ENCODE peak calls at places on chromosomes 4 and X, in five cellular contexts. V is uterus, F is heart left ventricle, U is lung, I is MG63. X is an unnamed sample.

GRCh38 chr4:80361329-80361900 is 25.9 kb downstream of the CFAP299 start:
- DNase-seq in V (no peak), F (no peak), U (no peak), I (no peak), X (peak; percentile 4)

GRCh38 chr4:20984011-20984836 is 284.0 kb downstream of the PACRGL start:
- DNase-seq in V (peak; percentile 11), F (peak; percentile 54), U (no peak), I (peak; percentile 33), X (peak; percentile 57)

GRCh38 chr4:176309046-176309445 is 10.7 kb upstream of the SPCS3 start:
- DNase-seq in V (no peak), F (no peak), U (no peak), I (no peak), X (no peak)

GRCh38 chr4:138410266-138410665 is 168.1 kb upstream of the SLC7A11 start:
- DNase-seq in V (no peak), F (peak; percentile 58), U (no peak), I (no peak), X (no peak)

GRCh38 chr4:128525387-128525786 is 237.8 kb upstream of the PGRMC2 start:
- DNase-seq in V (no peak), F (no peak), U (no peak), I (no peak), X (no peak)

GRCh38 chrX:138711399-138712347 is at the start of gene FGF13:
- DNase-seq in V (peak; percentile 40), F (no peak), U (peak; percentile 30), I (peak; percentile 13), X (peak; percentile 89)

GRCh38 chr4:57676394-57676793 is 566.2 kb upstream of the IGFBP7 start:
- DNase-seq in V (no peak), F (no peak), U (no peak), I (no peak), X (no peak)

GRCh38 chrX:87067795-87068194 is 449.8 kb upstream of the KLHL4 start:
- DNase-seq in V (no peak), F (no peak), U (no peak), I (no peak), X (no peak)

GRCh38 chr4:149784018-149784417 is 31.6 kb downstream of the IQCM start:
- DNase-seq in V (no peak), F (no peak), U (no peak), I (no peak), X (no peak)

GRCh38 chr4:104489731-104490095 is 5.0 kb downstream of the CXXC4 start:
- DNase-seq in V (no peak), F (no peak), U (no peak), I (no peak), X (no peak)

GRCh38 chr4:104491396-104491821 is 3.3 kb downstream of the CXXC4 start:
- DNase-seq in V (peak; percentile 27), F (peak; percentile 72), U (no peak), I (peak; percentile 4), X (peak; percentile 70)

GRCh38 chr4:104491826-104492771 is 2.6 kb downstream of the CXXC4 start:
- DNase-seq in V (no peak), F (no peak), U (no peak), I (no peak), X (peak; percentile 69)

GRCh38 chr4:104490770-104491395 is 3.8 kb downstream of the CXXC4 start:
- DNase-seq in V (peak; percentile 70), F (peak; percentile 83), U (peak; percentile 77), I (peak; percentile 9), X (peak; percentile 30)

DNA sequence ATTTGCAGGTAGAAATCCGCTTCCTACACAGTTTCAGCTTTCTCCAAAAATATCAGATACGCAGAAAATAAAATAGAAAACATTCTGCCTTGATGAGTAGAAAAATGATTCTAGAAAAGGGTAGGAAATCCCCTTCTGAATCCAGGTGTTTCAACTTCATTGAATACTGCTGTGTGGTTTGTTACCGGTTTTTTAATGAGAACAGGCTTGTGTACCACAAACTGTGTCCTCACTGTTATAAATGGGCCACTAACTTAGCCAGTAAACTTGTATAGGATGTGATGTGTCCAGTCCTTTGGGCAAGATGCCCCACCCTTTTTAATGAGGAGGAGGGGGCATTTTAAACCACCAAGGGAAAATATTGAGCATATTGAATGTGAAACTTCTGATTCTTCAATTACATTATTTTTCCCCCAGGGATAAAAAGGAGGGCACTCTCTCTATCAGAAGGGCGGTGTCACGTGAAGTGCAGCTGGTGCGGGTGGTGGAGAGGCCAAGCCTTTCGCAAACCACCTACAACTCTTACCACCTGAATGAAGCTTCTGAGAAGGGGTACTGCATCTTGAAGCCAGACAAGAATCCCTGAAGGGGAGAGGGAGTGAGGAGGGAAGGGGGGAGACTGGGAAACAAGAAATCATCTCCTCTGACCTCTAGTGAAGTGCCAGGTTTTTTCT is 4.5 kb downstream of the CXXC4 start:
- DNase-seq in V (no peak), F (no peak), U (no peak), I (no peak), X (peak; percentile 39)
- H3K4me3 ChIP-seq in V (peak overlapping the region; percentile 49), F (peak overlapping the region; percentile 74), U (no peak overlapping the region), I (no peak overlapping the region), X (peak overlapping the region; percentile 83)

GRCh38 chr4:88012652-88013051 is 5.2 kb downstream of the PKD2 start:
- DNase-seq in V (no peak), F (no peak), U (no peak), I (no peak), X (no peak)
- H3K4me3 ChIP-seq in V (no peak overlapping the region), F (no peak overlapping the region), U (no peak overlapping the region), I (no peak overlapping the region), X (no peak overlapping the region)

DNA sequence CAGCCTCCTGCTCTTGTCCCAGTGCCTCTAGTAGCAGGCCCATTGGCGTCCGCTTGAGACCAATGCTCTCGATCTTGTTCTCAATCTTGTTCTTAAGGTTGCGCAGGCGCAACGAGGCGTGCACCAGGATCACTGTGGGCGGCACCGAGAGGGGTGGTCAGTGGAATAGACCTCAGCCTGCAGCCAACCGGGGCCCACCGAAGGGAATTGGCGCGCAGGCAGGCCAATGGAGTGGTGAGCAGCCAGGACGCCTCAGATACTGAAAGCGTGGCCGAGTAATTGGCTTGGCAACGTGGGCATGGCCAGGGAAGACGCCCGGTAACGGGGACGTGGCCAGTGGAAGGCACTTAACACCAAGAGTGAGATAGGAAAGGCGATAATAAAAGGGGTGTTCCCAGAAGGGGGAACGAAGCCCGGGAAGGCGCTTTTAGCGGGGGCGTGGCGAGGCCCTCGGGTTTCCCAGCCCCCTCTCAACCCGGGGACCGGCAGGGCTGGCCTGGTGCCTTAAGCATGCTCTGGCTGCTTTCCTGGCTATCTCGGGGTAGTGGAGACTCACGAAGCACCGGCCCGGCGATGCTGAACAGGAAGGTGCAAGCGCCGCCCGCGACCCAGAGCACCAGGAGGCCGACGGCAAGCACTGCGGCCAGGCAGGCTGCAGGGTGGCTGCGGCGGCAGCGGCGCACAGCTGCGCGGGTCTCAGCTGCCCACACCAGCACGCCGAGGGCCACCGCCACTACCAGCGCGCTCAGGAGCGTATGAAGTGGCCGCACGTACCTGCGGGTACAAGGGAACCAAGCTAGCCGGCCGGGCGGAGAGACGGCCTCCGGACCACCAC is 1.7 kb downstream of the PRAF2 start:
- DNase-seq in V (peak; percentile 84), F (peak; percentile 75), U (peak; percentile 85), I (no peak), X (peak; percentile 93)
- H3K4me3 ChIP-seq in V (peak overlapping the region; percentile 7), F (peak overlapping the region; percentile 74), U (no peak overlapping the region), I (no peak overlapping the region), X (peak overlapping the region; percentile 60)

DNA sequence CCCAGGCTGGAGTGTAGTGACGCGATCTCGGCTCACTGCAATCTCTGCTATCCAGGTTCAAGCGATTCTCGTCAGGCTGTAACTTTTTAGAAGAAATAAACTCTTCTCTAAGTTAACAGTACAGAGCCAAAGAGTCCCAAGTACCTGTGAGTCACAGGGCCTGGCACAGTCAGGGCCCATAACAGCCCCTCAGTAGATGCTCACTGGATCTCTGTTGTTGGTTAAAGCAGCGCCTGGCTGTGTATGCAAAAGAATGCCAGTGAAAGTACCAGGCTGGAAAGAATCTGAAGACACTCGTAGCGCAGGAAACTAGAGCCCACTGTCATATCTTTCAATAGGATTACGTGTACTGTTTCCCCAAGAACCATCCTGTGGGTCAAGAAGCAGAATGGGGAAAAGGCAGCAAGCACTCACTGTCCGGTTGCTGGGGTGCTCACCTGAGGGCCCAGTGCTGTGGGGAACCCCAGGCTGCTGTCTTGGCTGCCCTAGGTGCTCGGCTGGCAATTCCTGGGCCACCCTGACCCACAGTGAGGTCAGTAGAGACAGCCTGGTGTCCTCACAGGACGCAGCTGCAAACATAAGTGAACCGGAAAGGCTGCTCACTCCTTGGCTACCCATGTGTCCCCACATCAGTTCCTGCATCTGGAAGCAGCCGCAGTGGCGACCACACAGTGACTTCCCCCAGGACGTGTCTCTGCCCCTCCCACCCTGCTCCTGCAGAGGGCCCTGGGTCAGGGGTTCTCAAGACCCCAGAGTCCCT is 3.1 kb upstream of the SLBP start:
- DNase-seq in V (no peak), F (no peak), U (no peak), I (no peak), X (peak; percentile 52)
- H3K4me3 ChIP-seq in V (no peak overlapping the region), F (no peak overlapping the region), U (no peak overlapping the region), I (no peak overlapping the region), X (no peak overlapping the region)

DNA sequence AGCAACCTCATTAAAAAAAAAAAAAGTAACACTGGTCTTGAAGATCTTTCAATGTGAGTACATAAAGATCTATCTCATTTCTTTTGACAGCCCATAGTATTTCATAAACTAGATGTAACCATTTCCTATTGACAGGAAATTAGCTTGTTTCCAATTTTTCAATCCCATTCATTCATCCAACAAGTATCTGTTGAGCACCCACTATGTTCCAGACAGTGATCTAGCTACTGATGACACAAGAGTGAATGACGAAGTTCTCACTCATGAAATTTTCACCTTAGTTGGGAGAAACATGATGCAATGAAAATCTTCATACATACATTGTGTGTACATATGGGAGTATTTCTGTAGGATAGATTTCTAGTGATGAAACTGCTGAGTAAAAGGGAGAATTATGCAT is 1.7 kb downstream of the CD38 start:
- DNase-seq in V (no peak), F (no peak), U (no peak), I (no peak), X (no peak)
- H3K4me3 ChIP-seq in V (peak overlapping the region; percentile 36), F (peak overlapping the region; percentile 71), U (no peak overlapping the region), I (no peak overlapping the region), X (no peak overlapping the region)

DNA sequence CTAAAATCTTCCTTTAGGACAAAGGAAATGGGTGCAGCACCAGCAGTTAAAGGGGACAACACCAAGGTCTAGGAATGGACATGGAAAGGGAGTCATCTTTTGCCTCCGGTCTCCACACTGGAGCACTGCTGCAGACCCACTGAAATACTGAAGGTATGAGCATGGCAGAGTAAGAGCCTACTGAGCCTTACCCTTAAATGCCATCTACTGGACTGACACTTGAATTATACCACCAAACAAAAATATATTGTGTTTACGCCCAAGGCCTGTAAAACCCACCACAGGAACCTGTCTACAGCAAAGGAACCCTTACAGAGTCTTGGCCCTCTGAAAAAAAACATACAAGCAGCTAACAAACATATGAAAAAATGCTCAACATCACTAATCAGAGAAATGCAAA is 443.4 kb downstream of the CCSER1 start:
- DNase-seq in V (no peak), F (no peak), U (no peak), I (no peak), X (no peak)
- H3K4me3 ChIP-seq in V (no peak overlapping the region), F (no peak overlapping the region), U (no peak overlapping the region), I (no peak overlapping the region), X (no peak overlapping the region)

GRCh38 chr4:107058828-107059227 is 22.7 kb upstream of the DKK2 start:
- DNase-seq in V (no peak), F (no peak), U (no peak), I (no peak), X (no peak)
- H3K4me3 ChIP-seq in V (no peak overlapping the region), F (no peak overlapping the region), U (no peak overlapping the region), I (no peak overlapping the region), X (no peak overlapping the region)

X was measured in H7.